ENCODE peak calls at places on chromosomes 11 and 22, in eight cellular contexts. L, M, Y, W, Z, S, G and F are unnamed samples.

GRCh38 chr11:133865466-133865865 is 20.2 kb upstream of the SPATA19 start:
- DNase-seq in L (no peak), M (no peak), Y (no peak), W (no peak), Z (no peak), S (no peak), G (no peak), F (no peak)

GRCh38 chr11:105046898-105047579 is 1.9 kb upstream of the CARD16 start:
- DNase-seq in L (no peak), M (no peak), Y (peak), W (peak), Z (peak), S (peak), G (peak), F (no peak)

GRCh38 chr11:33766085-33766484 is 8.2 kb downstream of the FBXO3 start:
- DNase-seq in L (no peak), M (no peak), Y (no peak), W (no peak), Z (no peak), S (no peak), G (no peak), F (no peak)

GRCh38 chr11:129146196-129146595 is 45.9 kb downstream of the ARHGAP32 start:
- DNase-seq in L (no peak), M (no peak), Y (peak), W (no peak), Z (peak), S (peak), G (no peak), F (no peak)

GRCh38 chr11:108825381-108825780 is 160.5 kb downstream of the DDX10 start:
- DNase-seq in L (no peak), M (no peak), Y (no peak), W (no peak), Z (no peak), S (peak), G (no peak), F (no peak)

GRCh38 chr11:13251961-13252360 is 25.6 kb upstream of the BMAL1 start:
- DNase-seq in L (no peak), M (no peak), Y (no peak), W (no peak), Z (no peak), S (no peak), G (no peak), F (no peak)

GRCh38 chr22:45879552-45879949 is 97.4 kb downstream of the WNT7B start:
- DNase-seq in L (no peak), M (no peak), Y (no peak), W (no peak), Z (no peak), S (no peak), G (no peak), F (no peak)

GRCh38 chr22:20953668-20954500 is 13.2 kb upstream of the AIFM3 start:
- DNase-seq in L (peak), M (no peak), Y (peak), W (no peak), Z (peak), S (peak), G (no peak), F (peak)

GRCh38 chr11:128472128-128473110 is 114.9 kb downstream of the ETS1 start:
- DNase-seq in L (no peak), M (no peak), Y (peak), W (no peak), Z (no peak), S (peak), G (no peak), F (no peak)

GRCh38 chr11:26599876-26600434 is 27.9 kb upstream of the MUC15 start:
- DNase-seq in L (no peak), M (no peak), Y (no peak), W (no peak), Z (no peak), S (no peak), G (no peak), F (no peak)

GRCh38 chr11:44694443-44694842 is 32.3 kb upstream of the TSPAN18 start:
- DNase-seq in L (no peak), M (no peak), Y (no peak), W (no peak), Z (no peak), S (no peak), G (no peak), F (no peak)

GRCh38 chr11:36736103-36736502 is 138.1 kb upstream of the RAG2 start:
- DNase-seq in L (no peak), M (no peak), Y (no peak), W (no peak), Z (no peak), S (no peak), G (no peak), F (no peak)

GRCh38 chr11:19344661-19345518 is 104.1 kb upstream of the E2F8 start:
- DNase-seq in L (no peak), M (peak), Y (peak), W (peak), Z (no peak), S (peak), G (no peak), F (no peak)

GRCh38 chr11:69102161-69102695 is 53.5 kb downstream of the TPCN2 start:
- DNase-seq in L (no peak), M (no peak), Y (no peak), W (no peak), Z (no peak), S (no peak), G (no peak), F (no peak)

GRCh38 chr11:109696191-109696897 is 274.4 kb downstream of the C11orf87 start:
- DNase-seq in L (no peak), M (no peak), Y (peak), W (no peak), Z (no peak), S (peak), G (no peak), F (no peak)

GRCh38 chr22:46661221-46661851 is 41.1 kb downstream of the GRAMD4 start:
- DNase-seq in L (no peak), M (no peak), Y (no peak), W (no peak), Z (no peak), S (peak), G (no peak), F (no peak)

GRCh38 chr11:71488086-71488967 is 35.3 kb downstream of the NADSYN1 start:
- DNase-seq in L (peak), M (peak), Y (peak), W (no peak), Z (no peak), S (peak), G (no peak), F (no peak)

GRCh38 chr11:78907636-78908035 is 333.0 kb upstream of the NARS2 start:
- DNase-seq in L (no peak), M (no peak), Y (no peak), W (no peak), Z (no peak), S (no peak), G (no peak), F (no peak)

GRCh38 chr11:59756845-59757244 is 1.7 kb downstream of the STX3 start:
- DNase-seq in L (peak), M (no peak), Y (peak), W (peak), Z (peak), S (peak), G (no peak), F (no peak)

GRCh38 chr22:37199103-37199838 is 11.2 kb upstream of the C1QTNF6 start:
- DNase-seq in L (peak), M (peak), Y (peak), W (peak), Z (peak), S (peak), G (peak), F (peak)

GRCh38 chr11:13358871-13359270 is 81.3 kb downstream of the BMAL1 start:
- DNase-seq in L (no peak), M (no peak), Y (no peak), W (no peak), Z (no peak), S (no peak), G (no peak), F (no peak)

GRCh38 chr11:2593393-2593950 is 106.3 kb downstream of the KCNQ1OT1 start:
- DNase-seq in L (peak), M (no peak), Y (no peak), W (no peak), Z (no peak), S (no peak), G (peak), F (no peak)

GRCh38 chr11:17012712-17013547 is 1.3 kb downstream of the PLEKHA7 start:
- DNase-seq in L (no peak), M (peak), Y (peak), W (peak), Z (peak), S (peak), G (peak), F (peak)

GRCh38 chr11:20308601-20309000 is 54.9 kb upstream of the HTATIP2 start:
- DNase-seq in L (no peak), M (no peak), Y (no peak), W (no peak), Z (no peak), S (no peak), G (no peak), F (no peak)

GRCh38 chr11:93279911-93280347 is 50.6 kb upstream of the DEUP1 start:
- DNase-seq in L (no peak), M (no peak), Y (no peak), W (no peak), Z (no peak), S (no peak), G (no peak), F (no peak)

GRCh38 chr11:19380375-19380774 is 139.6 kb upstream of the E2F8 start:
- DNase-seq in L (peak), M (no peak), Y (peak), W (no peak), Z (peak), S (peak), G (no peak), F (peak)

GRCh38 chr11:445765-446588 is 4.1 kb upstream of the PTDSS2 start:
- DNase-seq in L (no peak), M (no peak), Y (no peak), W (peak), Z (no peak), S (no peak), G (peak), F (no peak)

GRCh38 chr11:74683279-74683871 is 47.9 kb downstream of the CHRDL2 start:
- DNase-seq in L (no peak), M (peak), Y (no peak), W (peak), Z (peak), S (no peak), G (peak), F (no peak)

GRCh38 chr11:43818220-43818619 is 62.4 kb upstream of the ALKBH3 start:
- DNase-seq in L (no peak), M (no peak), Y (peak), W (no peak), Z (peak), S (no peak), G (no peak), F (no peak)

GRCh38 chr22:27144345-27144744 is 487.0 kb downstream of the MIAT start:
- DNase-seq in L (no peak), M (no peak), Y (no peak), W (no peak), Z (no peak), S (no peak), G (no peak), F (no peak)

GRCh38 chr11:2318123-2318522 is 16.3 kb downstream of the TSPAN32 start:
- DNase-seq in L (no peak), M (no peak), Y (no peak), W (no peak), Z (no peak), S (no peak), G (no peak), F (no peak)

GRCh38 chr11:1157645-1158591 is at the start of gene MUC5AC:
- DNase-seq in L (peak), M (no peak), Y (no peak), W (no peak), Z (no peak), S (no peak), G (no peak), F (no peak)

GRCh38 chr22:35443790-35444684 is 44.1 kb downstream of the MCM5 start:
- DNase-seq in L (no peak), M (no peak), Y (no peak), W (no peak), Z (no peak), S (no peak), G (no peak), F (no peak)

GRCh38 chr11:64035581-64035980 is at the start of gene FLRT1:
- DNase-seq in L (no peak), M (no peak), Y (no peak), W (no peak), Z (peak), S (no peak), G (no peak), F (no peak)

GRCh38 chr11:45174168-45174835 is 27.9 kb downstream of the PRDM11 start:
- DNase-seq in L (no peak), M (no peak), Y (no peak), W (no peak), Z (no peak), S (no peak), G (no peak), F (no peak)

DNA sequence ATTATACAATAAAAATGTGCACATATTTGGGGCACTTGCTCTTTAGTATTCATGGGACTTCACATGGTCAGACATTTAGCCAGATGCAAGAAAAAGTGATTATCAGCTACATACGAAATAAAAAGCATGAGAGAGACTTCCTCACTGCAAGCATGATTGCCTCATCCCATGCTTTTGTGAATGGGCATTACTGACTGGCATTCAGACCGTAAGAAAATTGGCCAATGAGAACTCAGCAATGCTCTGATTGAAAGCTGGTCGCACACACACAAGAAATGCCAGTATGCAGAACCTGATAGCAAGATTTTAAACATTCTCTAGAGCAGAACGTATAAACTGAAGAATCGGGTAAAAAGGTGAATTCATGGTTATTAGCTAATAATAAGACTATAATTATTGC is 39.3 kb downstream of the BLID start:
- DNase-seq in L (no peak), M (no peak), Y (no peak), W (no peak), Z (no peak), S (no peak), G (no peak), F (no peak)
- H3K4me3 ChIP-seq in L (no peak), M (no peak), Y (no peak), W (no peak), Z (no peak), S (no peak), G (no peak), F (no peak)

DNA sequence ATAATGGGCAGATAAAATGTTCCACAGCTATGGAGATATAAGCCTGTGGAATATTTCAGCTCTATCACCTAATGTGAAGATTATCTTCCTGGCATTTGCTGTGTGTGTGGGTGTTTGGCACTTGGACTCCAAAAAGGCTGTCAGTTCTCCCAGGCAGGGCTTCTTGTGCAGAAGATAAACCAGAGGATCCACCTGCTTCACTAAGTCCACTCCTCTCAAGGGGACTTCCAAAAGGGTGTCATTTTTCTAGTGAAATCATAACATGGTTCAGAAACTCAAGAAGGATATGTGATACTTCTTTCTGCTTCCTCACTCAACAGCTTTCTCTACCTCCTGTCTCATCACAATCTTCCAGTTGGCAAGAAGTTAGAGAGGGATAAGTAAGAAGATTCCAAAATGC is 206.2 kb upstream of the MTMR2 start:
- DNase-seq in L (no peak), M (no peak), Y (no peak), W (no peak), Z (no peak), S (no peak), G (no peak), F (no peak)
- H3K4me3 ChIP-seq in L (no peak), M (no peak), Y (no peak), W (no peak), Z (no peak), S (no peak), G (no peak), F (no peak)

DNA sequence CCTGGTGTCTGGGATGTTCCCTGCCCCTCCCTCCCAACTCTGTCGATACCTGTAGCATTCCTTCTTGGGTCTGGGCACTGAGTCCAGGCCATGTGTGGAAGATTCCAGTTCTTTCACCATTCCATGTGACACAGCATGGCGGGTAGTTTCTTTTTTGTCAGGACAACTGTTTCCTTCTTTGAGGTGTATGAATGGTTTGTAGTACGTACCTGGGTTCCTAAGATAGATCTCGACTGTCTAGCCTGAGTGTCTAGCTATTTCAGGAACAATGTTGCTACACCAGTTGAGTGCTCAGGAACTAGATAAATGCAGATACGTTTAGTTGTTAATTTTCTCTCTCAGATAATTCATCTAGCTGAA is 43.3 kb downstream of the TNRC6B start:
- DNase-seq in L (no peak), M (no peak), Y (no peak), W (no peak), Z (no peak), S (no peak), G (no peak), F (no peak)
- H3K4me3 ChIP-seq in L (no peak), M (no peak), Y (no peak), W (no peak), Z (no peak), S (no peak), G (no peak), F (no peak)

GRCh38 chr22:33034753-33035152 is 23.4 kb downstream of the SYN3 start:
- DNase-seq in L (no peak), M (no peak), Y (no peak), W (no peak), Z (no peak), S (no peak), G (no peak), F (peak)
- H3K4me3 ChIP-seq in L (no peak), M (no peak), Y (no peak), W (no peak), Z (no peak), S (no peak), G (no peak), F (no peak)

DNA sequence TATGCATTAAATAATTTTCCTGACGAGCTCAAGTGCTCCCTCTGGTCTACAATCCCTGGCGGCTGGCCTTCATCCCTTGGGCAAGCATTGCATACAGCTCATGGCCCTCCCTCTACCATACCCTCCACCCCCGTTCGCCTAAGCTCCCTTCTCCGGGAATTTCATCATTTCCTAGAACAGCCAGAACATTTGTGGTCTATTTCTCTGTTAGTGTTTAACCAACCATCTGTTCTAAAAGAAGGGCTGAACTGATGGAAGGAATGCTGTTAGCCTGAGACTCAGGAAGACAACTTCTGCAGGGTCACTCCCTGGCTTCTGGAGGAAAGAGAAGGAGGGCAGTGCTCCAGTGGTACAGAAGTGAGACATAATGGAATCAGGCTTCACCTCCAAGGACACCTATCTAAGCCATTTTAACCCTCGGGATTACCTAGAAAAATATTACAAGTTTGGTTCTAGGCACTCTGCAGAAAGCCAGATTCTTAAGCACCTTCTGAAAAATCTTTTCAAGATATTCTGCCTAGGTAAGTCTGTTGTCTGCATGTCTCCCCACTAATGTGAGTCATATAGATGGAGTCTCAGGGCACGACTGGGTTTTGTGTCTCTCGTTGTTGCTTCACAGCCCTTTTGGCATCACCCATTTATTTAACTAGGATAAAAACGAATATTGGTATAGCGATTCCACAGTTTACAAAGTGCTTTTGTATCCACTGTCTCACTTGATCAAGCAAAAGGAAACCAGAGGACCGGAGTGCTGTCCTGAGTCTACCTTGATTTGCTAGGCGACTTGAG is at the start of gene NNMT:
- DNase-seq in L (peak), M (no peak), Y (peak), W (peak), Z (peak), S (peak), G (peak), F (peak)
- H3K4me3 ChIP-seq in L (peak), M (no peak), Y (peak), W (peak), Z (peak), S (peak), G (peak), F (peak)

GRCh38 chr22:38446018-38446601 is 8.9 kb downstream of the KCNJ4 start:
- DNase-seq in L (no peak), M (no peak), Y (no peak), W (no peak), Z (no peak), S (no peak), G (no peak), F (no peak)
- H3K4me3 ChIP-seq in L (no peak), M (no peak), Y (no peak), W (no peak), Z (no peak), S (no peak), G (no peak), F (no peak)

DNA sequence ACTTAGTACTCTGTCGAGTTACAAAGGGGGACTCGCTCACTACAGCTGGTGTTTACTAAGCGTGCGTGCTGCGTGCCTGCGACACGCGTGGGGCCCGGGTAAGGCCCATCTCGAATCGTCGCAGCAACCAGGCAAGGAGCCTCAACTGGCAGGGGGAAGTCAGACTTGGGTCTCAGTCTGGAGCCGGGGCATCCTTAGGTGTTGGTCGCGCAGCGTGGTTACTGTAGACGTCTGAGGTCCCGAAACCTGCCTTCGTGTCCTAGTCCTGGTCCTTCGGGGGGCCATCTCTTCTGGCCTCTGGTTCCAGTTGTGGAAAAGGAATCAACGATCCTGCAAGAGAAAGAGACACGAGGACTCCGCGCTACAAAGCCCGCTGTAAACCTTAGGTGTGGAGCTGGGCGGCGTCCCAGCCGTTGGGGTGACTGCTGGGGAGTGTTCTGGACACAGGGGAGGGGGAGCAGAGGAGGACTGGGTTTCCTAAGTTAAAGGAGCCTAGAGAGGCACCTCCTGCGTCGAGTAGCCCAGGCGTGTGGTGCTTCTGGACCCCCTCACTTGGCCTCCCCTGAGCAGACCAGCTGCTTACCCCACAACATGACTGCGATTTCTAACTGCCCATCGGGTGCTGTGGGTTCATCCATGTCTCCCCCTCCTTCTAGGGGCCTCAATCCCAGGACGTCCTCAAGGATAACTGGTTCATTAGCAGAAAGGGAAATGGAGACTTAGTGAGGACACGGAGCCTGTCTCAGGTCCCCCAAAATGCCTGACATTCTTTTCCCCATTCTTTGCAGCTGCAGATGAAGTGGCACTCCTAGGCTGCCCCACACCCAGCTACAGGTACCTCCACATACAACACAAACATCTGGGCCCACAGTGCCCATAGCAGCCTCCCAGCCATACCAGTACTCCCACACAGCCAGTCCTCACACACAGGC is 4.9 kb upstream of the WNT11 start:
- DNase-seq in L (peak), M (no peak), Y (no peak), W (peak), Z (no peak), S (no peak), G (no peak), F (no peak)
- H3K4me3 ChIP-seq in L (peak), M (peak), Y (peak), W (peak), Z (peak), S (peak), G (peak), F (no peak)